ENCODE peak calls at places on chromosomes 13 and 19, in five cellular contexts. One of them, this sample, is unnamed.

GRCh38 chr19:19026299-19026971 is 6.9 kb downstream of the SUGP2 start:
- DNase-seq in K562: peak
- DNase-seq in HepG2: peak
- DNase-seq in H1: no peak
- DNase-seq in SK-N-SH: no peak
- DNase-seq in this sample: no peak

GRCh38 chr19:13984875-13985741 is 21.0 kb downstream of the RFX1 start:
- DNase-seq in SK-N-SH: no peak
- DNase-seq in K562: no peak
- DNase-seq in H1: no peak
- DNase-seq in HepG2: peak
- DNase-seq in this sample: no peak

GRCh38 chr19:4977299-4978174 is 8.6 kb downstream of the KDM4B start:
- DNase-seq in SK-N-SH: peak
- DNase-seq in H1: no peak
- DNase-seq in HepG2: no peak
- DNase-seq in K562: no peak
- DNase-seq in this sample: no peak

GRCh38 chr19:44857837-44858236 is 11.7 kb downstream of the NECTIN2 start:
- DNase-seq in K562: no peak
- DNase-seq in SK-N-SH: no peak
- DNase-seq in H1: no peak
- DNase-seq in HepG2: no peak
- DNase-seq in this sample: no peak

GRCh38 chr13:41137241-41137640 is 4.6 kb upstream of the KBTBD6 start:
- DNase-seq in H1: no peak
- DNase-seq in K562: no peak
- DNase-seq in SK-N-SH: no peak
- DNase-seq in HepG2: no peak
- DNase-seq in this sample: no peak

GRCh38 chr13:111906816-111907215 is 160.1 kb upstream of the SOX1 start:
- DNase-seq in HepG2: no peak
- DNase-seq in SK-N-SH: no peak
- DNase-seq in H1: peak
- DNase-seq in K562: no peak
- DNase-seq in this sample: no peak

GRCh38 chr19:11551603-11552235 is 7.3 kb downstream of the ELOF1 start:
- DNase-seq in SK-N-SH: peak
- DNase-seq in H1: peak
- DNase-seq in HepG2: no peak
- DNase-seq in K562: no peak
- DNase-seq in this sample: no peak

GRCh38 chr19:28971011-28971410 is 241.9 kb downstream of the UQCRFS1 start:
- DNase-seq in HepG2: no peak
- DNase-seq in K562: no peak
- DNase-seq in SK-N-SH: no peak
- DNase-seq in H1: no peak
- DNase-seq in this sample: no peak

GRCh38 chr13:40933508-40933907 is 85.6 kb downstream of the ELF1 start:
- DNase-seq in K562: no peak
- DNase-seq in H1: no peak
- DNase-seq in SK-N-SH: no peak
- DNase-seq in HepG2: no peak
- DNase-seq in this sample: peak

GRCh38 chr19:5864725-5865486 is 5.4 kb downstream of the FUT5 start:
- DNase-seq in K562: no peak
- DNase-seq in HepG2: no peak
- DNase-seq in H1: no peak
- DNase-seq in SK-N-SH: peak
- DNase-seq in this sample: no peak

GRCh38 chr19:6774821-6775707 is 2.6 kb downstream of the VAV1 start:
- DNase-seq in K562: no peak
- DNase-seq in SK-N-SH: no peak
- DNase-seq in H1: no peak
- DNase-seq in HepG2: no peak
- DNase-seq in this sample: no peak

GRCh38 chr13:19713186-19713965 is 69.4 kb downstream of the PSPC1 start:
- DNase-seq in SK-N-SH: no peak
- DNase-seq in HepG2: no peak
- DNase-seq in K562: peak
- DNase-seq in H1: no peak
- DNase-seq in this sample: peak

GRCh38 chr13:105925496-105925895 is 610.0 kb downstream of the EFNB2 start:
- DNase-seq in K562: no peak
- DNase-seq in SK-N-SH: no peak
- DNase-seq in HepG2: no peak
- DNase-seq in H1: no peak
- DNase-seq in this sample: no peak

GRCh38 chr13:113532156-113532806 is 41.8 kb upstream of the DCUN1D2 start:
- DNase-seq in K562: no peak
- DNase-seq in H1: peak
- DNase-seq in SK-N-SH: no peak
- DNase-seq in HepG2: no peak
- DNase-seq in this sample: no peak

GRCh38 chr19:11381535-11382369 is 2.4 kb downstream of the EPOR start:
- DNase-seq in K562: no peak
- DNase-seq in HepG2: no peak
- DNase-seq in H1: peak
- DNase-seq in SK-N-SH: peak
- DNase-seq in this sample: peak

GRCh38 chr13:59461411-59461810 is 702.3 kb downstream of the DIAPH3 start:
- DNase-seq in SK-N-SH: no peak
- DNase-seq in K562: peak
- DNase-seq in HepG2: no peak
- DNase-seq in H1: no peak
- DNase-seq in this sample: no peak

GRCh38 chr19:1366899-1367870 is 16.5 kb upstream of the NDUFS7 start:
- DNase-seq in SK-N-SH: no peak
- DNase-seq in K562: no peak
- DNase-seq in H1: no peak
- DNase-seq in HepG2: no peak
- DNase-seq in this sample: no peak

GRCh38 chr13:113161433-113161832 is 3.0 kb downstream of the PROZ start:
- DNase-seq in K562: no peak
- DNase-seq in HepG2: no peak
- DNase-seq in SK-N-SH: no peak
- DNase-seq in H1: no peak
- DNase-seq in this sample: no peak

GRCh38 chr19:36772341-36773222 is at the start of gene ZNF850:
- DNase-seq in K562: peak
- DNase-seq in H1: peak
- DNase-seq in HepG2: peak
- DNase-seq in SK-N-SH: peak
- DNase-seq in this sample: peak

GRCh38 chr19:42409477-42409876 is 17.7 kb downstream of the LIPE start:
- DNase-seq in HepG2: no peak
- DNase-seq in K562: no peak
- DNase-seq in SK-N-SH: peak
- DNase-seq in H1: no peak
- DNase-seq in this sample: no peak

GRCh38 chr13:111145506-111145905 is 30.4 kb downstream of the ARHGEF7 start:
- DNase-seq in SK-N-SH: no peak
- DNase-seq in H1: no peak
- DNase-seq in K562: no peak
- DNase-seq in HepG2: no peak
- DNase-seq in this sample: no peak

GRCh38 chr19:41882568-41883462 is at the start of gene ARHGEF1:
- DNase-seq in H1: peak
- DNase-seq in HepG2: no peak
- DNase-seq in SK-N-SH: peak
- DNase-seq in K562: peak
- DNase-seq in this sample: no peak

GRCh38 chr13:107277911-107278310 is 710.0 kb upstream of the ARGLU1 start:
- DNase-seq in K562: no peak
- DNase-seq in HepG2: no peak
- DNase-seq in SK-N-SH: no peak
- DNase-seq in H1: no peak
- DNase-seq in this sample: no peak

GRCh38 chr13:95185851-95186250 is 115.4 kb downstream of the ABCC4 start:
- DNase-seq in SK-N-SH: no peak
- DNase-seq in H1: no peak
- DNase-seq in HepG2: no peak
- DNase-seq in K562: no peak
- DNase-seq in this sample: no peak

GRCh38 chr19:31223805-31224534 is 125.3 kb downstream of the TSHZ3 start:
- DNase-seq in SK-N-SH: no peak
- DNase-seq in H1: no peak
- DNase-seq in K562: no peak
- DNase-seq in HepG2: no peak
- DNase-seq in this sample: no peak

DNA sequence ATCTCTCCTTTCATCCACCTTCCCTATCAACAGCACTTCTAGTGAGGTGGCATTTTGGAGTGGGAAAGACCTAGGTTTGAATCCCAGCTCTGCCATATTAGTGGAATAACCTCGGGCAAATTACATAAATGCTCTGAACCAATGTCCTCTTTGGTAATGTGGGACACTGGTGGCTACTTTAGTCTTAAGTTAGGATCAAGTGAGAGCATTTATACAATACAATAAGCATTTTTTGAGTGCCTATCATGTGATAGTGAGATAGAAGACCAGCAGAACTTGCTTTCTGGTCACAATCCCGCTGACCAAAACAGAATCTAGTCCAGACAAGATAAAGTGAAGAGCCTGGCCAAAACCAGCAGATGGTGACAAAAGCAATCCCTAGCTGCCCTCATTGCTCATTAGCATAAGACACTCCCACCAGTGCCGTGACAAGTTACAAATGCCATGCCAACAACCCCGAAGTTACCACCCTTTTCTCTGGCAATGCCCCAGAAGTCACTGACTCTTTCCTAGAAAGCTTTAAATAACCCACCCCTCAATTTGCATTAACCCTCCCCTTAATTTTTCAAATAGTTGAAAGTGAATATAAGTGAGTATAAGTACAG is 28.8 kb upstream of the KPNA3 start:
- DNase-seq in HepG2: no peak
- DNase-seq in K562: peak
- DNase-seq in H1: no peak
- DNase-seq in SK-N-SH: no peak
- DNase-seq in this sample: no peak
- TF ChIP-seq RFX5 in HepG2: no peak
- TF ChIP-seq RFX5 in K562: no peak
- TF ChIP-seq RFX5 in H1: no peak
- TF ChIP-seq RFX5 in SK-N-SH: no peak
- TF ChIP-seq RFX5 in this sample: no peak

DNA sequence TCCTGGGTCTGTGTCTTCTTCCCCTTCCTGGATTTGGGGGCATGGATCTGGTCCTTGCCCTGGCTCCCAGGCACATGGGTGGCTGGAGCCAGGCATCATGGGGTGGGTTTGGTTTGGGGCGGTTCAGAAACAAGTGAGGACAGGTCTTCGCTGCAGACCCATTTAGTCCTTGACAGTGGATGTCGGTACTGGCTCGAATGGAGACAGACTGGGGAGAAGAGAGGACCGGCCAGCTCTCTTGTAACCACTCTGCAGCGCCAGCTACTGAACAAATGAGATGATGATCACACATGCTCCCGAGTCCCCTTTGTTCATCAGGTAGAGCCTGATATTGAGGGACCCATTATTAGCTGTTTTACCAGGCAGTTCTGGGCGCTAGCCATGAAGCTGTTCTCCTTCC is 64.5 kb downstream of the CHST8 start:
- DNase-seq in SK-N-SH: no peak
- DNase-seq in K562: no peak
- DNase-seq in HepG2: no peak
- DNase-seq in H1: no peak
- DNase-seq in this sample: no peak
- TF ChIP-seq GABPA in SK-N-SH: no peak
- TF ChIP-seq GABPA in K562: no peak
- TF ChIP-seq GABPA in HepG2: no peak
- TF ChIP-seq GABPA in H1: no peak
- TF ChIP-seq GABPA in this sample: no peak

GRCh38 chr13:99251908-99252307 is 6.3 kb downstream of the GPR18 start:
- DNase-seq in K562: no peak
- DNase-seq in H1: no peak
- DNase-seq in SK-N-SH: no peak
- DNase-seq in HepG2: no peak
- DNase-seq in this sample: no peak
- TF ChIP-seq TAF1 in K562: no peak
- TF ChIP-seq TAF1 in H1: no peak
- TF ChIP-seq TAF1 in SK-N-SH: no peak
- TF ChIP-seq TAF1 in HepG2: no peak
- TF ChIP-seq TAF1 in this sample: no peak

GRCh38 chr19:40247735-40248262 is 21.3 kb upstream of the CCNP start:
- DNase-seq in K562: no peak
- DNase-seq in SK-N-SH: no peak
- DNase-seq in HepG2: no peak
- DNase-seq in H1: no peak
- DNase-seq in this sample: no peak

GRCh38 chr19:40244596-40244995 is 18.1 kb upstream of the CCNP start:
- DNase-seq in K562: no peak
- DNase-seq in H1: no peak
- DNase-seq in HepG2: no peak
- DNase-seq in SK-N-SH: no peak
- DNase-seq in this sample: no peak

GRCh38 chr19:40246292-40247073 is 20.0 kb upstream of the CCNP start:
- DNase-seq in H1: no peak
- DNase-seq in SK-N-SH: peak
- DNase-seq in HepG2: no peak
- DNase-seq in K562: no peak
- DNase-seq in this sample: no peak

GRCh38 chr19:40247178-40247577 is 20.7 kb upstream of the CCNP start:
- DNase-seq in K562: no peak
- DNase-seq in SK-N-SH: no peak
- DNase-seq in HepG2: no peak
- DNase-seq in H1: no peak
- DNase-seq in this sample: no peak

GRCh38 chr19:40245506-40246128 is 19.1 kb upstream of the CCNP start:
- DNase-seq in K562: no peak
- DNase-seq in SK-N-SH: no peak
- DNase-seq in H1: no peak
- DNase-seq in HepG2: no peak
- DNase-seq in this sample: no peak
- TF ChIP-seq RFX5 in K562: no peak
- TF ChIP-seq RFX5 in SK-N-SH: no peak
- TF ChIP-seq RFX5 in H1: no peak
- TF ChIP-seq RFX5 in HepG2: no peak
- TF ChIP-seq RFX5 in this sample: no peak

GRCh38 chr19:47026156-47026555 is 6.5 kb downstream of the NPAS1 start:
- DNase-seq in K562: no peak
- DNase-seq in SK-N-SH: no peak
- DNase-seq in H1: no peak
- DNase-seq in HepG2: no peak
- DNase-seq in this sample: no peak

GRCh38 chr19:47026889-47027288 is 7.3 kb downstream of the NPAS1 start:
- DNase-seq in SK-N-SH: peak
- DNase-seq in H1: no peak
- DNase-seq in K562: no peak
- DNase-seq in HepG2: no peak
- DNase-seq in this sample: no peak

GRCh38 chr19:47027586-47028371 is 8.1 kb downstream of the NPAS1 start:
- DNase-seq in H1: no peak
- DNase-seq in SK-N-SH: peak
- DNase-seq in K562: no peak
- DNase-seq in HepG2: no peak
- DNase-seq in this sample: no peak

GRCh38 chr19:47024502-47024901 is 4.9 kb downstream of the NPAS1 start:
- DNase-seq in H1: no peak
- DNase-seq in K562: no peak
- DNase-seq in SK-N-SH: no peak
- DNase-seq in HepG2: no peak
- DNase-seq in this sample: no peak

GRCh38 chr19:47028372-47028672 is 8.7 kb downstream of the NPAS1 start:
- DNase-seq in HepG2: no peak
- DNase-seq in K562: no peak
- DNase-seq in H1: no peak
- DNase-seq in SK-N-SH: peak
- DNase-seq in this sample: no peak
- TF ChIP-seq GABPA in HepG2: no peak
- TF ChIP-seq GABPA in K562: no peak
- TF ChIP-seq GABPA in H1: no peak
- TF ChIP-seq GABPA in SK-N-SH: no peak
- TF ChIP-seq GABPA in this sample: no peak

This sample was measured in GM12878.